ENCODE peak calls at places on chromosomes 7 and 10, in six cellular contexts. E is upper lobe of right lung, O is MM.1S, A is endothelial cell of umbilical vein, G is transverse colon, Y is GM23338. I is an unnamed sample.

GRCh38 chr10:90930971-90931841 is 10.3 kb upstream of the ANKRD1 start:
- DNase-seq in E (no peak), O (no peak), A (peak; percentile 92), G (no peak), Y (peak; percentile 92), I (no peak)

GRCh38 chr10:5647507-5648240 is 18.7 kb downstream of the ASB13 start:
- DNase-seq in E (no peak), O (no peak), A (no peak), G (no peak), Y (no peak), I (no peak)

GRCh38 chr7:124896001-124896400 is 33.6 kb downstream of the POT1 start:
- DNase-seq in E (no peak), O (peak; percentile 3), A (no peak), G (no peak), Y (no peak), I (no peak)

GRCh38 chr10:132649651-132650360 is 112.2 kb downstream of the INPP5A start:
- DNase-seq in E (no peak), O (no peak), A (no peak), G (no peak), Y (no peak), I (no peak)

GRCh38 chr10:95850791-95851190 is 57.0 kb upstream of the CC2D2B start:
- DNase-seq in E (no peak), O (no peak), A (no peak), G (no peak), Y (no peak), I (no peak)

GRCh38 chr7:64872809-64873500 is 30.1 kb upstream of the ZNF273 start:
- DNase-seq in E (no peak), O (no peak), A (no peak), G (no peak), Y (no peak), I (no peak)

GRCh38 chr10:115939101-115939815 is 333.7 kb downstream of the GFRA1 start:
- DNase-seq in E (no peak), O (peak; percentile 34), A (no peak), G (no peak), Y (no peak), I (no peak)

GRCh38 chr10:120431356-120431755 is 25.7 kb upstream of the PLPP4 start:
- DNase-seq in E (no peak), O (no peak), A (no peak), G (no peak), Y (no peak), I (peak; percentile 11)

GRCh38 chr10:4763960-4764428 is 62.0 kb upstream of the AKR1E2 start:
- DNase-seq in E (no peak), O (no peak), A (peak; percentile 76), G (no peak), Y (no peak), I (peak; percentile 83)

GRCh38 chr7:117173001-117173400 is 149.9 kb downstream of the WNT2 start:
- DNase-seq in E (no peak), O (no peak), A (no peak), G (no peak), Y (no peak), I (no peak)

GRCh38 chr7:25260862-25261454 is 32.7 kb upstream of the NPVF start:
- DNase-seq in E (no peak), O (peak; percentile 66), A (no peak), G (no peak), Y (no peak), I (no peak)

GRCh38 chr7:37552021-37552420 is 103.4 kb upstream of the ELMO1 start:
- DNase-seq in E (no peak), O (no peak), A (no peak), G (no peak), Y (no peak), I (no peak)

GRCh38 chr10:15181576-15182156 is 13.2 kb upstream of the NMT2 start:
- DNase-seq in E (no peak), O (no peak), A (no peak), G (no peak), Y (no peak), I (peak; percentile 58)

GRCh38 chr10:119500138-119500795 is 42.3 kb downstream of the RGS10 start:
- DNase-seq in E (no peak), O (no peak), A (peak; percentile 18), G (no peak), Y (no peak), I (no peak)

GRCh38 chr7:83821866-83822265 is 172.9 kb upstream of the SEMA3E start:
- DNase-seq in E (no peak), O (no peak), A (no peak), G (no peak), Y (no peak), I (peak; percentile 21)

GRCh38 chr10:49106451-49106850 is 8.9 kb downstream of the VSTM4 start:
- DNase-seq in E (no peak), O (no peak), A (no peak), G (no peak), Y (no peak), I (no peak)

GRCh38 chr7:140390466-140391190 is 7.7 kb downstream of the SLC37A3 start:
- DNase-seq in E (peak; percentile 40), O (peak; percentile 51), A (no peak), G (no peak), Y (peak; percentile 15), I (peak; percentile 32)

GRCh38 chr7:139602143-139602722 is 78.7 kb downstream of the CLEC2L start:
- DNase-seq in E (no peak), O (peak; percentile 60), A (peak; percentile 49), G (no peak), Y (peak; percentile 80), I (peak; percentile 10)

GRCh38 chr7:92461027-92462003 is 14.0 kb downstream of the GATAD1 start:
- DNase-seq in E (no peak), O (peak; percentile 39), A (peak; percentile 57), G (peak; percentile 25), Y (peak; percentile 78), I (peak; percentile 9)

GRCh38 chr7:128781126-128781525 is 5.5 kb upstream of the OPN1SW start:
- DNase-seq in E (no peak), O (no peak), A (no peak), G (no peak), Y (no peak), I (no peak)

GRCh38 chr10:75527542-75527941 is 96.1 kb downstream of the LRMDA start:
- DNase-seq in E (no peak), O (no peak), A (no peak), G (no peak), Y (no peak), I (no peak)

GRCh38 chr7:1922071-1922869 is 252.2 kb downstream of the ELFN1 start:
- DNase-seq in E (no peak), O (no peak), A (no peak), G (no peak), Y (no peak), I (no peak)

GRCh38 chr10:35492387-35493195 is 112.5 kb upstream of the GJD4 start:
- DNase-seq in E (no peak), O (no peak), A (no peak), G (no peak), Y (peak; percentile 48), I (peak; percentile 21)

GRCh38 chr7:127751062-127751722 is 99.2 kb downstream of the SND1 start:
- DNase-seq in E (no peak), O (no peak), A (no peak), G (no peak), Y (peak; percentile 20), I (peak; percentile 46)

GRCh38 chr7:105388373-105389089 is at the start of gene SRPK2:
- DNase-seq in E (peak; percentile 92), O (peak; percentile 75), A (peak; percentile 69), G (peak; percentile 84), Y (peak; percentile 82), I (peak; percentile 63)

DNA sequence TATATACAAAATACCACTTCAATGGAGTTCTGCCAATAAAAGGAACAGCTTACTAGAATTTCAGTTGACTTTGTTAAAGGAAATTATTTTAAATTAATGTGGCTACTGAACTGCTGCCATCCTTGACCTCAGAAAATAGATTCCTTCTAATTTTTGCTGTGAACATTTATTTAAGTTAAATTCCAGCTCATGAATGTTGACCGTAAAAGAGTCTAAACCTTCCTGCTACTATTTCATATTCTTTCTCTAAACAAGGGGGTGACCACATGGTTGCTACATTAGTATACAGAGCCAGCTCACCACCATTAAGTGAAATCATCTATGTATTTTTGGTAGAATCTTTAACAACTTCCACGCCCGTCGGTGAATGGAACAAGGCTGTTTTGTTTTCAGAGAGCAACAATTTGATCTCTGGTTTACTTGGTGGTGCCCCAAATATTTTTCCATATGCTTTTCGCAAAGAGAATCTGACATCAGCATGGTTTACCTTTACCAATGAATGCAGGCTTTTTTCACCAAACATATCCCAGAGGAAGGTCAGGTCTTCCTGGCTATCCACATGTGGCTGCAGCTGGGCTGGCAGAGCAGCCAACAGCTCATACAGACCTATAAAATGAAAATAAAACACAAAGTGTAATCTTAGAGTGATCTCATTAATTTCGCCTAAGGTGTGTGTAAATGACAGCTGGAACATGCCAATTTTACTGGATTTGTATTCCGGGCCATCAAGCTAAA is 101.0 kb downstream of the MPP7 start:
- DNase-seq in E (no peak), O (no peak), A (no peak), G (no peak), Y (no peak), I (no peak)
- H3K27ac ChIP-seq in E (no peak overlapping the region), O (no peak overlapping the region), A (no peak overlapping the region), G (no peak overlapping the region), Y (no peak overlapping the region), I (no peak overlapping the region)

GRCh38 chr7:50370884-50371283 is 66.4 kb downstream of the IKZF1 start:
- DNase-seq in E (no peak), O (no peak), A (no peak), G (no peak), Y (no peak), I (no peak)
- H3K4me1 ChIP-seq in E (no peaks in the 10 kb centered on the region), O (no peaks in the 10 kb centered on the region), A (no peaks in the 10 kb centered on the region), G (no peaks in the 10 kb centered on the region), Y (no peaks in the 10 kb centered on the region), I (no peaks in the 10 kb centered on the region)

GRCh38 chr10:17059197-17059688 is 70.4 kb downstream of the CUBN start:
- DNase-seq in E (no peak), O (no peak), A (no peak), G (no peak), Y (no peak), I (peak; percentile 43)

GRCh38 chr10:17062009-17062408 is 67.6 kb downstream of the CUBN start:
- DNase-seq in E (no peak), O (no peak), A (peak; percentile 82), G (no peak), Y (no peak), I (peak; percentile 85)

GRCh38 chr10:17062493-17063487 is 66.8 kb downstream of the CUBN start:
- DNase-seq in E (no peak), O (no peak), A (peak; percentile 92), G (no peak), Y (no peak), I (peak; percentile 94)

GRCh38 chr10:17060289-17060688 is 69.3 kb downstream of the CUBN start:
- DNase-seq in E (no peak), O (no peak), A (no peak), G (no peak), Y (no peak), I (no peak)

GRCh38 chr10:17061418-17061817 is 68.2 kb downstream of the CUBN start:
- DNase-seq in E (no peak), O (no peak), A (no peak), G (no peak), Y (no peak), I (no peak)
- H3K27ac ChIP-seq in E (no peak overlapping the region), O (no peak overlapping the region), A (peak overlapping the region; percentile 100), G (no peak overlapping the region), Y (no peak overlapping the region), I (peak overlapping the region; percentile 99)

DNA sequence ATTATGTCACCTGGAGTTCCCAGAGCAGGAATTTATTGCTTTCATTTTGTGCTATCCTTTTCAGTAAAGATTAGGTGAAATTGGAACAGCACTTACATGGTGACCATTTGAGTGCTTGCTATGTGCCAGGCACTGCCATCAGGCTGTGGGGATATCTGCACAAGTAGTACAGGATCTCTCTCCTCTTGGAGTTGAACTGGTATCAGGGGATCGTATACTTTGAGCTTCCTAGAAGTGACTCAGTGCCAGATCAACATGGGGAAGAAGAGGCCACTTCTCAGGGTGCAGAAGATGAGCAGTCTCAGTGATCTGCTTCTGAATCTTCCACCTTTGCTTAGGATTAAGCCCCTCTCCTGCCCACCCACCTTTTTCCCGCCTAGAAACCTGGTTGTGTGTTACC is 29.5 kb downstream of the SGPL1 start:
- DNase-seq in E (no peak), O (no peak), A (no peak), G (no peak), Y (no peak), I (no peak)
- H3K4me1 ChIP-seq in E (no peaks in the 10 kb centered on the region), O (peaks cover 3% of the 10 kb centered on the region), A (no peaks in the 10 kb centered on the region), G (peaks cover 47% of the 10 kb centered on the region), Y (no peaks in the 10 kb centered on the region), I (peaks cover 12% of the 10 kb centered on the region)